ENCODE peak calls at places on chromosomes 7 and 10, in five cellular contexts. S is B cell; H is posterior cingulate gyrus; E is activated CD4-positive, alpha-beta T cell treated with anti-CD3 and anti-CD28 coated beads, Interleukin-2, amount 50 U/mL, for 48 hours; X is amygdala. Q is an unnamed sample.

GRCh38 chr7:101829856-101830255 is 12.4 kb downstream of the CUX1 start:
- DNase-seq in S (no peak), H (no peak), E (no peak), X (no peak), Q (no peak)

GRCh38 chr7:100215895-100216294 is 3.9 kb upstream of the PVRIG start:
- DNase-seq in S (no peak), H (no peak), E (no peak), X (no peak), Q (no peak)

GRCh38 chr10:12235796-12236195 is 39.8 kb downstream of the CDC123 start:
- DNase-seq in S (no peak), H (no peak), E (no peak), X (no peak), Q (no peak)

GRCh38 chr7:16753932-16754571 is 497 bp downstream of the TSPAN13 start:
- DNase-seq in S (peak), H (peak), E (peak), X (no peak), Q (peak)

GRCh38 chr7:31550432-31550831 is 36.5 kb downstream of the ITPRID1 start:
- DNase-seq in S (no peak), H (no peak), E (no peak), X (no peak), Q (no peak)

GRCh38 chr10:35765039-35765662 is 123.1 kb upstream of the FZD8 start:
- DNase-seq in S (no peak), H (no peak), E (no peak), X (no peak), Q (no peak)

GRCh38 chr7:117067322-117067721 is 114.0 kb downstream of the ST7 start:
- DNase-seq in S (no peak), H (no peak), E (no peak), X (no peak), Q (no peak)

GRCh38 chr7:33764752-33765451 is 140.4 kb upstream of the BMPER start:
- DNase-seq in S (no peak), H (no peak), E (no peak), X (no peak), Q (no peak)

GRCh38 chr7:80552304-80552703 is 40.4 kb upstream of the GNAT3 start:
- DNase-seq in S (no peak), H (no peak), E (no peak), X (no peak), Q (no peak)

GRCh38 chr7:96304573-96304972 is 17.3 kb downstream of the SLC25A13 start:
- DNase-seq in S (no peak), H (no peak), E (no peak), X (no peak), Q (no peak)

GRCh38 chr7:95893484-95893883 is 121.1 kb downstream of the DYNC1I1 start:
- DNase-seq in S (no peak), H (no peak), E (no peak), X (no peak), Q (no peak)

GRCh38 chr10:17126327-17126726 is 3.3 kb downstream of the CUBN start:
- DNase-seq in S (no peak), H (no peak), E (no peak), X (no peak), Q (no peak)

GRCh38 chr7:47335557-47336177 is 246.2 kb downstream of the TNS3 start:
- DNase-seq in S (no peak), H (no peak), E (no peak), X (no peak), Q (no peak)

GRCh38 chr7:101210143-101210542 is 7.2 kb downstream of the PLOD3 start:
- DNase-seq in S (no peak), H (no peak), E (no peak), X (no peak), Q (no peak)

GRCh38 chr10:111877274-111877673 is 306.3 kb downstream of the GPAM start:
- DNase-seq in S (no peak), H (no peak), E (no peak), X (no peak), Q (no peak)

GRCh38 chr10:97072851-97073665 is 112.7 kb downstream of the SLIT1 start:
- DNase-seq in S (peak), H (peak), E (peak), X (peak), Q (peak)

GRCh38 chr10:60351191-60351853 is 38.4 kb downstream of the ANK3 start:
- DNase-seq in S (peak), H (no peak), E (no peak), X (no peak), Q (no peak)

GRCh38 chr10:10818082-10818481 is 199.6 kb upstream of the CELF2 start:
- DNase-seq in S (no peak), H (no peak), E (no peak), X (no peak), Q (no peak)

GRCh38 chr10:55500931-55501559 is 700.0 kb upstream of the PCDH15 start:
- DNase-seq in S (no peak), H (no peak), E (peak), X (no peak), Q (no peak)

GRCh38 chr10:71838264-71839211 is 12.5 kb downstream of the PSAP start:
- DNase-seq in S (no peak), H (no peak), E (no peak), X (no peak), Q (no peak)

GRCh38 chr10:5314866-5315265 is 49.9 kb upstream of the UCN3 start:
- DNase-seq in S (no peak), H (no peak), E (no peak), X (no peak), Q (no peak)

GRCh38 chr10:21509391-21510217 is 15.9 kb downstream of the SKIDA1 start:
- DNase-seq in S (no peak), H (peak), E (no peak), X (no peak), Q (no peak)

GRCh38 chr7:36684951-36685350 is 39.3 kb downstream of the AOAH start:
- DNase-seq in S (no peak), H (no peak), E (no peak), X (no peak), Q (no peak)